ENCODE peak calls at places on chromosomes 13 and 19, in eight cellular contexts. S, I, Y, G, D, K, H and B are unnamed samples.

GRCh38 chr13:64471916-64472315 is 2758.2 kb downstream of the PCDH9 start:
- DNase-seq in D (no peak), H (peak; percentile 70), Y (peak; percentile 45), S (peak; percentile 46), G (peak; percentile 8), K (no peak), I (peak; percentile 37), B (peak; percentile 51)

GRCh38 chr13:110232756-110233155 is 74.2 kb downstream of the COL4A1 start:
- DNase-seq in I (no peak), K (no peak), G (no peak), H (no peak), D (no peak), Y (no peak), S (no peak), B (peak; percentile 82)

GRCh38 chr13:100148422-100148821 is 59.5 kb downstream of the PCCA start:
- DNase-seq in G (no peak), D (no peak), I (no peak), H (no peak), S (no peak), K (no peak), Y (no peak), B (no peak)

GRCh38 chr13:40878321-40878720 is 88.9 kb downstream of the SLC25A15 start:
- DNase-seq in H (no peak), G (no peak), K (no peak), S (no peak), Y (peak; percentile 19), D (no peak), I (no peak), B (peak; percentile 43)

GRCh38 chr13:99969934-99970760 is 1.4 kb downstream of the ZIC5 start:
- DNase-seq in I (no peak), H (no peak), K (peak; percentile 82), D (peak; percentile 92), Y (no peak), S (peak; percentile 62), G (peak; percentile 66), B (peak; percentile 30)

GRCh38 chr19:14450168-14450874 is 17.2 kb downstream of the PKN1 start:
- DNase-seq in G (peak; percentile 87), K (peak; percentile 98), I (peak; percentile 37), Y (no peak), H (peak; percentile 94), S (peak; percentile 70), D (peak; percentile 65), B (no peak)

GRCh38 chr19:2355168-2356035 is 4.7 kb upstream of the TMPRSS9 start:
- DNase-seq in I (no peak), S (no peak), K (no peak), D (no peak), H (no peak), Y (no peak), G (no peak), B (peak; percentile 8)

GRCh38 chr19:39237200-39238184 is 7.3 kb downstream of the IFNL3 start:
- DNase-seq in G (peak; percentile 3), Y (no peak), S (peak; percentile 73), I (peak; percentile 85), D (no peak), K (peak; percentile 55), H (peak; percentile 67), B (no peak)

GRCh38 chr13:90696656-90697055 is 650.8 kb upstream of the MIR17HG start:
- DNase-seq in D (no peak), G (no peak), H (no peak), Y (peak; percentile 55), I (no peak), K (no peak), S (no peak), B (no peak)

GRCh38 chr13:66714795-66715194 is 515.3 kb downstream of the PCDH9 start:
- DNase-seq in D (no peak), G (no peak), Y (no peak), I (no peak), H (no peak), K (no peak), S (no peak), B (no peak)

GRCh38 chr19:18683109-18683954 is at the start of gene CRTC1:
- DNase-seq in I (peak; percentile 95), S (peak; percentile 65), H (peak; percentile 97), Y (peak; percentile 44), G (peak; percentile 65), D (peak; percentile 95), K (peak; percentile 91), B (peak; percentile 84)

GRCh38 chr19:48858984-48859710 is 9.3 kb downstream of the PLEKHA4 start:
- DNase-seq in I (no peak), G (no peak), S (no peak), K (peak; percentile 95), H (peak; percentile 75), D (no peak), Y (no peak), B (no peak)

GRCh38 chr19:6519289-6519688 is 11.5 kb upstream of the TNFSF9 start:
- DNase-seq in I (no peak), D (no peak), S (no peak), H (peak; percentile 42), Y (peak; percentile 71), K (no peak), G (no peak), B (peak; percentile 81)

GRCh38 chr13:32202268-32202667 is 112.9 kb downstream of the ZAR1L start:
- DNase-seq in S (no peak), I (no peak), D (no peak), K (no peak), G (no peak), Y (no peak), H (no peak), B (no peak)

DNA sequence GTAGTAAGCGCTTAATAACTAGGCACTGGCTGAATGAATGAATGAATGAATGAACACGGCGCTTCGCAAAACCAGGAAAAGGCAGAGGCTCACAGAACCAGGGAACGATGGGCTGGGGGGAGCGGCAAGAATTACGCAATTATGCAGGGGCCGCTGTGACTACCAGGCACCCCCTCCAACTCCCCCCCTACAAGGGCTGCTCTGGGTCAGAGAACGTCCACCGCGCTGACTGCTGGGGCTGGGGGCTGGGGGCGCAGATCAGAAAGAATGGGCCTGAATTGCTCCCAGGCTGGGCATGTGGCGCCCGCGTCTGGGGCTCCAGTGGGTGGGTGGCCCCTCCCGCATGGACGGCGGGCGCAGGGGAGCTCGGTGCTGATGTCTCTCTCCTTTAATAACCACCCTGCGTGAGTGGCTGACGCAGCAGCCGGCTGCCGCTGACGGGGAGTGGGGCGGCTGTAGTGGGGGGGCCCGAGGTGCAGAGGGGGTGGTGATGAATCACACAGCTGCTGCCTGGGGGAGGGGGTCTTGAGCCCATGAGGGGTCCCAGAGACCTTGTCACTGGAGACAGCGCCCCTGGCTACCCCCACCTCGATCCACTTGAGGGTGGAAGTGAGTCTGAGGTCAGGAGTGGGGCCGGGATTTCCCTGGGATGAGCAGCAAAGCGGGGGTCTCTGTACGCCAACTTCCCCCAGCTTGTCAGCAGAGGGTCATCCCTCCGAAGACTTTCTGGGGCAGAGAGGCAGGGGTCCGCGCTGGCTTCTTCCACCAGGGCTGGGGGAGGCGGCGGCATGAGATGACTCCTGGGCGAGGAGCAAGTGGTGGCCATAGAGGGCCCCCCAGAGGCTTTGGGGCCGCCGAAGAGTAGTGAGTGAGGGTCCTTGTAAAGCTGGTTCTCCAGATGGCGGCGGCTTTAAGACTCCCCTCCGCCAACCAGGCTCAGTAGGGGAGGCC is 1.4 kb upstream of the CIRBP start:
- DNase-seq in D (peak; percentile 58), G (no peak), I (no peak), Y (no peak), S (no peak), K (peak; percentile 55), H (no peak), B (peak; percentile 58)
- H2AFZ ChIP-seq in D (no peak overlapping the region), G (no peak overlapping the region), I (no peak overlapping the region), Y (no peak overlapping the region), S (no peak overlapping the region), K (peak overlapping the region; percentile 73), H (no peak overlapping the region), B (no peak overlapping the region)

GRCh38 chr13:51405176-51405575 is 47.7 kb downstream of the INTS6 start:
- DNase-seq in D (no peak), H (no peak), G (no peak), K (no peak), I (no peak), S (no peak), Y (no peak), B (no peak)
- H3K79me2 ChIP-seq in D (peaks cover 99% of the 10 kb centered on the region), H (peaks cover 96% of the 10 kb centered on the region), G (peaks cover 89% of the 10 kb centered on the region), K (peaks cover 83% of the 10 kb centered on the region), I (peaks cover 90% of the 10 kb centered on the region), S (peaks cover 71% of the 10 kb centered on the region), Y (peaks cover 90% of the 10 kb centered on the region), B (peaks cover 52% of the 10 kb centered on the region)

GRCh38 chr19:10517361-10517759 is at the start of gene S1PR5:
- DNase-seq in I (peak; percentile 26), S (no peak), K (peak; percentile 34), H (peak; percentile 22), G (no peak), Y (no peak), D (peak; percentile 54), B (no peak)
- H2AFZ ChIP-seq in I (peak within 1 kb of the TSS; percentile 15), S (peak within 1 kb of the TSS; percentile 97), K (peak within 1 kb of the TSS; percentile 69), H (no peak within 1 kb of the TSS), G (peak within 1 kb of the TSS; percentile 87), Y (peak within 1 kb of the TSS; percentile 64), D (peak within 1 kb of the TSS; percentile 63), B (no peak within 1 kb of the TSS)

DNA sequence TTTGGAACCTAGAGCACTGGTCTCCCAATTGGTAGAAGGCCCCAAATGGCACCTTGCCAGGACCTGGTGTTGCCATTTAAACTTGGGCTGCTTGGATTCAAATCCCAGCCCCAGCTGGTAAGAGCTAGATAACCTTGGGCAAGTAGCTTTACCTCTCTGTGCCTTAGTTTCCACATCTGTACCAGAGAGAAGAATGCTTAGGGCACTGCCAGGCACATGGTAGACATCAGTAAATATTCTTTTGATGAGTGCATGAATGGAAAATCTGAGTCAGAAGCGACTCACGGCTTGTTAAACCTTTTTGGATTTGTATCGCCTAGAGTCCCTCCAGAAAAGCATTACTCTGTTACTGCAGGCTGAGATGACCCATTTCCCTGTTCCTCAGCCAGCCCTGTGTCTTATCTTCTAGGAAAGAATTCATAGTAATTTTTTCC is 90.9 kb downstream of the SIPA1L3 start:
- DNase-seq in H (no peak), I (peak; percentile 58), K (no peak), G (peak; percentile 91), S (peak; percentile 77), Y (peak; percentile 97), D (no peak), B (peak; percentile 86)
- H3K79me2 ChIP-seq in H (peaks cover 86% of the 10 kb centered on the region), I (peaks cover 63% of the 10 kb centered on the region), K (no peaks in the 10 kb centered on the region), G (peaks cover 61% of the 10 kb centered on the region), S (peaks cover 19% of the 10 kb centered on the region), Y (peaks cover 44% of the 10 kb centered on the region), D (peaks cover 39% of the 10 kb centered on the region), B (no peaks in the 10 kb centered on the region)

GRCh38 chr13:28110414-28110813 is 10.0 kb upstream of the FLT3 start:
- DNase-seq in G (no peak), S (no peak), D (no peak), K (no peak), H (no peak), Y (no peak), I (no peak), B (no peak)
- H2AFZ ChIP-seq in G (no peak overlapping the region), S (no peak overlapping the region), D (no peak overlapping the region), K (no peak overlapping the region), H (no peak overlapping the region), Y (no peak overlapping the region), I (no peak overlapping the region), B (no peak overlapping the region)